ENCODE peak calls at places on chromosomes 13 and 19, in five cellular contexts. One of them, this sample, is unnamed.

GRCh38 chr19:55490478-55491436 is 2.5 kb downstream of the SSC5D start:
- DNase-seq in Panc1: no peak
- DNase-seq in mammary epithelial cell: no peak
- DNase-seq in tibial nerve: no peak
- DNase-seq in pancreas: no peak
- DNase-seq in this sample: no peak

GRCh38 chr13:40063743-40064142 is 408.3 kb downstream of the COG6 start:
- DNase-seq in Panc1: no peak
- DNase-seq in mammary epithelial cell: no peak
- DNase-seq in pancreas: peak; percentile 62
- DNase-seq in tibial nerve: no peak
- DNase-seq in this sample: no peak

GRCh38 chr13:41467546-41467945 is 10.2 kb downstream of the RGCC start:
- DNase-seq in pancreas: no peak
- DNase-seq in Panc1: no peak
- DNase-seq in tibial nerve: no peak
- DNase-seq in mammary epithelial cell: no peak
- DNase-seq in this sample: no peak

GRCh38 chr19:48813123-48813911 is 2.5 kb upstream of the BCAT2 start:
- DNase-seq in pancreas: no peak
- DNase-seq in Panc1: no peak
- DNase-seq in mammary epithelial cell: no peak
- DNase-seq in tibial nerve: no peak
- DNase-seq in this sample: no peak

GRCh38 chr19:54096642-54097106 is 3.9 kb downstream of the OSCAR start:
- DNase-seq in tibial nerve: peak; percentile 22
- DNase-seq in pancreas: no peak
- DNase-seq in mammary epithelial cell: peak; percentile 25
- DNase-seq in Panc1: no peak
- DNase-seq in this sample: no peak

GRCh38 chr13:44906758-44907157 is 82.5 kb downstream of the NUFIP1 start:
- DNase-seq in pancreas: peak; percentile 39
- DNase-seq in Panc1: no peak
- DNase-seq in mammary epithelial cell: no peak
- DNase-seq in tibial nerve: no peak
- DNase-seq in this sample: no peak

GRCh38 chr19:13909430-13909829 is 3.4 kb downstream of the CC2D1A start:
- DNase-seq in tibial nerve: no peak
- DNase-seq in mammary epithelial cell: no peak
- DNase-seq in Panc1: no peak
- DNase-seq in pancreas: peak; percentile 77
- DNase-seq in this sample: no peak

GRCh38 chr13:37608750-37609339 is 10.3 kb upstream of the POSTN start:
- DNase-seq in mammary epithelial cell: no peak
- DNase-seq in pancreas: no peak
- DNase-seq in Panc1: no peak
- DNase-seq in tibial nerve: no peak
- DNase-seq in this sample: no peak

GRCh38 chr13:21639604-21640003 is 31.3 kb upstream of the FGF9 start:
- DNase-seq in mammary epithelial cell: no peak
- DNase-seq in pancreas: no peak
- DNase-seq in Panc1: no peak
- DNase-seq in tibial nerve: no peak
- DNase-seq in this sample: no peak

GRCh38 chr19:28614634-28615545 is 598.1 kb downstream of the UQCRFS1 start:
- DNase-seq in pancreas: no peak
- DNase-seq in tibial nerve: no peak
- DNase-seq in Panc1: no peak
- DNase-seq in mammary epithelial cell: no peak
- DNase-seq in this sample: no peak

GRCh38 chr19:17671906-17672305 is 16.2 kb downstream of the UNC13A start:
- DNase-seq in tibial nerve: no peak
- DNase-seq in pancreas: no peak
- DNase-seq in Panc1: no peak
- DNase-seq in mammary epithelial cell: peak; percentile 42
- DNase-seq in this sample: no peak

GRCh38 chr19:15436826-15437110 is 13.0 kb downstream of the WIZ start:
- DNase-seq in Panc1: no peak
- DNase-seq in tibial nerve: no peak
- DNase-seq in mammary epithelial cell: no peak
- DNase-seq in pancreas: no peak
- DNase-seq in this sample: no peak

GRCh38 chr13:25738342-25738771 is 313.5 kb downstream of the SHISA2 start:
- DNase-seq in tibial nerve: no peak
- DNase-seq in pancreas: no peak
- DNase-seq in mammary epithelial cell: peak; percentile 21
- DNase-seq in Panc1: no peak
- DNase-seq in this sample: no peak

GRCh38 chr13:37074703-37075102 is 15.2 kb upstream of the SUPT20H start:
- DNase-seq in pancreas: no peak
- DNase-seq in tibial nerve: no peak
- DNase-seq in Panc1: no peak
- DNase-seq in mammary epithelial cell: peak; percentile 10
- DNase-seq in this sample: no peak

GRCh38 chr19:45403781-45404556 is 900 bp downstream of the PPP1R13L start:
- DNase-seq in mammary epithelial cell: peak; percentile 60
- DNase-seq in tibial nerve: no peak
- DNase-seq in Panc1: no peak
- DNase-seq in pancreas: peak; percentile 75
- DNase-seq in this sample: peak; percentile 59

GRCh38 chr13:20940083-20940482 is 37.5 kb upstream of the XPO4 start:
- DNase-seq in tibial nerve: no peak
- DNase-seq in pancreas: no peak
- DNase-seq in Panc1: no peak
- DNase-seq in mammary epithelial cell: no peak
- DNase-seq in this sample: no peak

GRCh38 chr19:18496167-18496979 is 25.5 kb downstream of the ELL start:
- DNase-seq in mammary epithelial cell: peak; percentile 90
- DNase-seq in tibial nerve: no peak
- DNase-seq in pancreas: peak; percentile 81
- DNase-seq in Panc1: no peak
- DNase-seq in this sample: no peak

GRCh38 chr19:49565261-49565660 is 15.1 kb downstream of the NOSIP start:
- DNase-seq in mammary epithelial cell: no peak
- DNase-seq in pancreas: no peak
- DNase-seq in tibial nerve: peak; percentile 61
- DNase-seq in Panc1: no peak
- DNase-seq in this sample: no peak

GRCh38 chr13:47831265-47831664 is 169.8 kb downstream of the SUCLA2 start:
- DNase-seq in Panc1: no peak
- DNase-seq in mammary epithelial cell: peak; percentile 37
- DNase-seq in pancreas: no peak
- DNase-seq in tibial nerve: no peak
- DNase-seq in this sample: no peak

GRCh38 chr13:23703241-23703640 is 133.0 kb downstream of the TNFRSF19 start:
- DNase-seq in tibial nerve: peak; percentile 23
- DNase-seq in mammary epithelial cell: no peak
- DNase-seq in pancreas: no peak
- DNase-seq in Panc1: no peak
- DNase-seq in this sample: no peak

GRCh38 chr19:16066611-16067104 is 9.6 kb upstream of the TPM4 start:
- DNase-seq in pancreas: no peak
- DNase-seq in Panc1: no peak
- DNase-seq in tibial nerve: no peak
- DNase-seq in mammary epithelial cell: peak; percentile 62
- DNase-seq in this sample: no peak

GRCh38 chr19:29672933-29673336 is 7.7 kb downstream of the PLEKHF1 start:
- DNase-seq in tibial nerve: no peak
- DNase-seq in Panc1: no peak
- DNase-seq in mammary epithelial cell: no peak
- DNase-seq in pancreas: no peak
- DNase-seq in this sample: peak; percentile 71

GRCh38 chr13:25764378-25764777 is 287.4 kb downstream of the SHISA2 start:
- DNase-seq in mammary epithelial cell: no peak
- DNase-seq in tibial nerve: no peak
- DNase-seq in Panc1: no peak
- DNase-seq in pancreas: no peak
- DNase-seq in this sample: no peak

GRCh38 chr13:111645198-111645597 is 324.8 kb downstream of the TEX29 start:
- DNase-seq in Panc1: no peak
- DNase-seq in tibial nerve: no peak
- DNase-seq in mammary epithelial cell: no peak
- DNase-seq in pancreas: no peak
- DNase-seq in this sample: no peak

GRCh38 chr13:24459234-24459633 is 53.3 kb downstream of the PARP4 start:
- DNase-seq in Panc1: no peak
- DNase-seq in pancreas: no peak
- DNase-seq in mammary epithelial cell: no peak
- DNase-seq in tibial nerve: no peak
- DNase-seq in this sample: peak; percentile 15

GRCh38 chr19:4722671-4723464 is 774 bp downstream of the DPP9 start:
- DNase-seq in pancreas: peak; percentile 39
- DNase-seq in mammary epithelial cell: peak; percentile 50
- DNase-seq in tibial nerve: no peak
- DNase-seq in Panc1: no peak
- DNase-seq in this sample: no peak

GRCh38 chr19:4720037-4720700 is 3.5 kb downstream of the DPP9 start:
- DNase-seq in pancreas: no peak
- DNase-seq in Panc1: no peak
- DNase-seq in tibial nerve: no peak
- DNase-seq in mammary epithelial cell: no peak
- DNase-seq in this sample: no peak

GRCh38 chr19:4724252-4724514 is 541 bp upstream of the DPP9 start:
- DNase-seq in Panc1: no peak
- DNase-seq in tibial nerve: no peak
- DNase-seq in mammary epithelial cell: no peak
- DNase-seq in pancreas: no peak
- DNase-seq in this sample: no peak

GRCh38 chr19:4721196-4721595 is 2.4 kb downstream of the DPP9 start:
- DNase-seq in Panc1: no peak
- DNase-seq in pancreas: no peak
- DNase-seq in tibial nerve: no peak
- DNase-seq in mammary epithelial cell: no peak
- DNase-seq in this sample: no peak

DNA sequence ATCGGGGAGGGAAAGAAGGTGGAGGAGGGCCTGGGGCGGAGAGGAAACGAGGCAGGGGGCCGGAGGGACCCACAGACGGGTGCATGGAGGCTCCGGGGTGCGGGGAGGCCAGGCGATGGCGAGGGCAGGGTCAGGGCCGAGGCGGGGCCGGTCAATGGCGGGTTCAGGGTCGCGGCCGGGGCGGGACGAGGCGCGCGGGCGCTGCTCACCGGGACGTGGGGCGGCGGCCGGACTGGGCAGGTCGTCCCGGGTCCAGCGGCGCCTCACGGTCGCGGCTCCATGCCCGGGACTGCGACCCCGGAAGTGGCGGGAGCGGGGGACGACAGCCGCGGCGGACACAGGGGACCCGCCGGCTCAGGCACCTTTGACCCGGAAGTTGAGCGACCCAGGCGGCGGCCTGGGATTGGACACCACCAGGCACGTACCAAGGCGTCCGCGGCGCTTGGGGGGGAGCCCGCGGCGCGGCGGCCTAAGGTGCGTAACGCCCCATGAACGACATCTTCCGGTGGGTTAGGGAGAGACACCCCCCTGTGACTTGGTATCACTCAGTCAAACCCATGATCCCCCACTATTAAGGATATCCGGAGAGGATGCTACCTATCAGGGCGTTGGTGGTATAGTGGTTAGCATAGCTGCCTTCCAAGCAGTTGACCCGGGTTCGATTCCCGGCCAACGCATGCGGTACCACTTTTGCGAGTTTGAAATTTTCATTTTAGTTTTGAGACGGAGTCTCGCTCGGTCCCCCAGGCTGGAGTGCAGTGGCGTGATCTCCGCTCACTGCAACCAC is at the start of gene DPP9:
- DNase-seq in pancreas: peak; percentile 97
- DNase-seq in Panc1: peak; percentile 96
- DNase-seq in tibial nerve: peak; percentile 100
- DNase-seq in mammary epithelial cell: peak; percentile 98
- DNase-seq in this sample: peak; percentile 100
- H3K4me3 ChIP-seq in pancreas: peak within 1 kb of the TSS; percentile 95
- H3K4me3 ChIP-seq in Panc1: peak within 1 kb of the TSS; percentile 97
- H3K4me3 ChIP-seq in tibial nerve: peak within 1 kb of the TSS; percentile 70
- H3K4me3 ChIP-seq in mammary epithelial cell: peak within 1 kb of the TSS; percentile 73
- H3K4me3 ChIP-seq in this sample: peak within 1 kb of the TSS; percentile 87

GRCh38 chr13:105370011-105370645 is 1165.3 kb downstream of the EFNB2 start:
- DNase-seq in pancreas: no peak
- DNase-seq in mammary epithelial cell: no peak
- DNase-seq in Panc1: no peak
- DNase-seq in tibial nerve: no peak
- DNase-seq in this sample: no peak
- TF ChIP-seq CTCF in pancreas: no peak
- TF ChIP-seq CTCF in mammary epithelial cell: no peak
- TF ChIP-seq CTCF in Panc1: no peak
- TF ChIP-seq CTCF in tibial nerve: no peak
- TF ChIP-seq CTCF in this sample: no peak

GRCh38 chr13:46097015-46097414 is 7.8 kb downstream of the CPB2 start:
- DNase-seq in pancreas: peak; percentile 17
- DNase-seq in mammary epithelial cell: no peak
- DNase-seq in tibial nerve: no peak
- DNase-seq in Panc1: no peak
- DNase-seq in this sample: no peak
- H3K36me3 ChIP-seq in pancreas: no peaks in the 10 kb centered on the region
- H3K36me3 ChIP-seq in mammary epithelial cell: no peaks in the 10 kb centered on the region
- H3K36me3 ChIP-seq in tibial nerve: no peaks in the 10 kb centered on the region
- H3K36me3 ChIP-seq in Panc1: no peaks in the 10 kb centered on the region
- H3K36me3 ChIP-seq in this sample: no peaks in the 10 kb centered on the region

DNA sequence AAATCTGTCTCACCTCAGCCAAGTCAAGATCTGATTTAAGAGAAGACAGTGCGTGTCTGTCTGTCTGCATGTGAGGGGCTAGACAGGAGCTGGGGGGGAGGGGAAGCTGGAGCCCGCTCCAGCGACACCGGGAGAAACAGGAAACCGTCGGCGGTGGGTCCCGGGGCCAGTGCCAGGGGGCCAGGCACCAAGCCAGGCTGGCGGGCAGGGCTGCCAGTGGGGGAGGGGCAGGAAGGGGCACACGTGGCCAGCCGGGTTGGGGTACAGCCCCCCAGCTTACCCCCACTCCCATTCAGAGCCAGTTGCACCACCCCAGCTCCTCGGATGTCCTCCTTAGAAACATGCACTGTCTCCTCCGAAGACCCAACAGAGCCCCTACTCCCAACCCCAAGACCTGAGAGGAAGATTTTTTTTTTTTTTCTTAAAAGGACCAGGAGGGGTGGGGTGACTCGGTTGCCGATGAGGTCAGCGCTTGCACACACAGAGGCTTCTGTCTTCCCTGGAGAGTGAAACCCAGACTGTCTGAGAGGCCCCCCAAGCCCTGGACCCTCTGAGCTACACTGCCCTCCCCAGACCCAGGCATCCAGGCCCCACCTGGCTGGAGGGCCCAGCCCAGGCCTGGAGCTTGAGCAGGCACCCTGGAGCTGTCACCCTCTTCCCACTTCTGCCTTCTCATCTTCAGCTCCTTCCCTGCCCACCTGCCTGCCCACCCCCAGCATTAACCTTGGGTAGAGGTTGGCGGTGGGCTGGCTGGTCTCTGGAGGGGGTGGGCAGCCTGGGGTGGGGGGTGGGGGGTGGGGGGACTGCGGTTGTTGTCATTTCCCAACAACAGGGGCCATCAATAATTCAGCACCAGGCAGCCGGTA is 4.0 kb downstream of the ERF start:
- DNase-seq in Panc1: no peak
- DNase-seq in mammary epithelial cell: no peak
- DNase-seq in tibial nerve: no peak
- DNase-seq in pancreas: peak; percentile 31
- DNase-seq in this sample: no peak
- H3K4me3 ChIP-seq in Panc1: peak overlapping the region; percentile 2
- H3K4me3 ChIP-seq in mammary epithelial cell: peak overlapping the region; percentile 26
- H3K4me3 ChIP-seq in tibial nerve: peak overlapping the region; percentile 88
- H3K4me3 ChIP-seq in pancreas: no peak overlapping the region
- H3K4me3 ChIP-seq in this sample: no peak overlapping the region

GRCh38 chr13:81872581-81872980 is 1531.7 kb upstream of the SPRY2 start:
- DNase-seq in tibial nerve: no peak
- DNase-seq in mammary epithelial cell: no peak
- DNase-seq in Panc1: no peak
- DNase-seq in pancreas: no peak
- DNase-seq in this sample: no peak
- TF ChIP-seq CTCF in tibial nerve: no peak
- TF ChIP-seq CTCF in mammary epithelial cell: peak; percentile 22
- TF ChIP-seq CTCF in Panc1: peak; percentile 26
- TF ChIP-seq CTCF in pancreas: peak; percentile 19
- TF ChIP-seq CTCF in this sample: no peak